ENCODE peak calls at places on chromosomes 7 and 10, in ten cellular contexts. One of them, this sample, is unnamed.

GRCh38 chr7:129295015-129295423 is 70.2 kb downstream of the AHCYL2 start:
- DNase-seq in NCI-H2081: no peak
- DNase-seq in NCI-H1436 treated with DMSO at 0.1 percent for 48 hours: no peak
- DNase-seq in activated naive CD4-positive, alpha-beta T cell treated with anti-CD3 and anti-CD28 coated beads for 36 hours: no peak
- DNase-seq in CD4-positive, CD25-positive, alpha-beta regulatory T cell: no peak
- DNase-seq in iris pigment epithelial cell: peak; percentile 84
- DNase-seq in CD8-positive, alpha-beta memory T cell: no peak
- DNase-seq in T-cell: no peak
- DNase-seq in activated CD8-positive, alpha-beta memory T cell treated with anti-CD3 and anti-CD28 coated beads for 48 hours: no peak
- DNase-seq in stimulated activated CD4-positive, alpha-beta T cell treated with anti-CD3 and anti-CD28 coated beads, TNF-alpha, amount 100 ng/mL, for 4 hours: no peak
- DNase-seq in this sample: no peak

GRCh38 chr7:102993532-102994029 is 80.8 kb downstream of the LRRC17 start:
- DNase-seq in iris pigment epithelial cell: peak; percentile 82
- DNase-seq in activated CD8-positive, alpha-beta memory T cell treated with anti-CD3 and anti-CD28 coated beads for 48 hours: no peak
- DNase-seq in CD4-positive, CD25-positive, alpha-beta regulatory T cell: no peak
- DNase-seq in NCI-H2081: no peak
- DNase-seq in activated naive CD4-positive, alpha-beta T cell treated with anti-CD3 and anti-CD28 coated beads for 36 hours: no peak
- DNase-seq in T-cell: no peak
- DNase-seq in NCI-H1436 treated with DMSO at 0.1 percent for 48 hours: no peak
- DNase-seq in CD8-positive, alpha-beta memory T cell: no peak
- DNase-seq in stimulated activated CD4-positive, alpha-beta T cell treated with anti-CD3 and anti-CD28 coated beads, TNF-alpha, amount 100 ng/mL, for 4 hours: no peak
- DNase-seq in this sample: no peak

GRCh38 chr10:77526861-77527617 is 110.6 kb downstream of the KCNMA1 start:
- DNase-seq in T-cell: no peak
- DNase-seq in activated naive CD4-positive, alpha-beta T cell treated with anti-CD3 and anti-CD28 coated beads for 36 hours: no peak
- DNase-seq in CD8-positive, alpha-beta memory T cell: no peak
- DNase-seq in CD4-positive, CD25-positive, alpha-beta regulatory T cell: no peak
- DNase-seq in NCI-H1436 treated with DMSO at 0.1 percent for 48 hours: peak; percentile 39
- DNase-seq in activated CD8-positive, alpha-beta memory T cell treated with anti-CD3 and anti-CD28 coated beads for 48 hours: no peak
- DNase-seq in iris pigment epithelial cell: peak; percentile 10
- DNase-seq in stimulated activated CD4-positive, alpha-beta T cell treated with anti-CD3 and anti-CD28 coated beads, TNF-alpha, amount 100 ng/mL, for 4 hours: no peak
- DNase-seq in NCI-H2081: no peak
- DNase-seq in this sample: no peak

GRCh38 chr7:92135100-92135429 is 788 bp upstream of the CYP51A1 start:
- DNase-seq in T-cell: no peak
- DNase-seq in activated CD8-positive, alpha-beta memory T cell treated with anti-CD3 and anti-CD28 coated beads for 48 hours: no peak
- DNase-seq in stimulated activated CD4-positive, alpha-beta T cell treated with anti-CD3 and anti-CD28 coated beads, TNF-alpha, amount 100 ng/mL, for 4 hours: no peak
- DNase-seq in NCI-H2081: peak; percentile 61
- DNase-seq in activated naive CD4-positive, alpha-beta T cell treated with anti-CD3 and anti-CD28 coated beads for 36 hours: peak; percentile 33
- DNase-seq in iris pigment epithelial cell: peak; percentile 36
- DNase-seq in CD4-positive, CD25-positive, alpha-beta regulatory T cell: no peak
- DNase-seq in CD8-positive, alpha-beta memory T cell: no peak
- DNase-seq in NCI-H1436 treated with DMSO at 0.1 percent for 48 hours: no peak
- DNase-seq in this sample: no peak

GRCh38 chr10:122576291-122576690 is 15.7 kb downstream of the DMBT1 start:
- DNase-seq in NCI-H1436 treated with DMSO at 0.1 percent for 48 hours: no peak
- DNase-seq in CD8-positive, alpha-beta memory T cell: no peak
- DNase-seq in iris pigment epithelial cell: no peak
- DNase-seq in T-cell: no peak
- DNase-seq in stimulated activated CD4-positive, alpha-beta T cell treated with anti-CD3 and anti-CD28 coated beads, TNF-alpha, amount 100 ng/mL, for 4 hours: no peak
- DNase-seq in CD4-positive, CD25-positive, alpha-beta regulatory T cell: no peak
- DNase-seq in NCI-H2081: no peak
- DNase-seq in activated CD8-positive, alpha-beta memory T cell treated with anti-CD3 and anti-CD28 coated beads for 48 hours: no peak
- DNase-seq in activated naive CD4-positive, alpha-beta T cell treated with anti-CD3 and anti-CD28 coated beads for 36 hours: no peak
- DNase-seq in this sample: no peak

GRCh38 chr7:103432713-103433112 is 13.3 kb downstream of the SLC26A5 start:
- DNase-seq in NCI-H1436 treated with DMSO at 0.1 percent for 48 hours: no peak
- DNase-seq in CD4-positive, CD25-positive, alpha-beta regulatory T cell: no peak
- DNase-seq in stimulated activated CD4-positive, alpha-beta T cell treated with anti-CD3 and anti-CD28 coated beads, TNF-alpha, amount 100 ng/mL, for 4 hours: no peak
- DNase-seq in activated naive CD4-positive, alpha-beta T cell treated with anti-CD3 and anti-CD28 coated beads for 36 hours: no peak
- DNase-seq in NCI-H2081: no peak
- DNase-seq in T-cell: no peak
- DNase-seq in CD8-positive, alpha-beta memory T cell: no peak
- DNase-seq in activated CD8-positive, alpha-beta memory T cell treated with anti-CD3 and anti-CD28 coated beads for 48 hours: no peak
- DNase-seq in iris pigment epithelial cell: no peak
- DNase-seq in this sample: no peak

GRCh38 chr7:114081606-114082425 is 163.0 kb upstream of the PPP1R3A start:
- DNase-seq in activated naive CD4-positive, alpha-beta T cell treated with anti-CD3 and anti-CD28 coated beads for 36 hours: no peak
- DNase-seq in iris pigment epithelial cell: peak; percentile 63
- DNase-seq in CD4-positive, CD25-positive, alpha-beta regulatory T cell: no peak
- DNase-seq in T-cell: no peak
- DNase-seq in stimulated activated CD4-positive, alpha-beta T cell treated with anti-CD3 and anti-CD28 coated beads, TNF-alpha, amount 100 ng/mL, for 4 hours: no peak
- DNase-seq in NCI-H2081: peak; percentile 79
- DNase-seq in CD8-positive, alpha-beta memory T cell: no peak
- DNase-seq in activated CD8-positive, alpha-beta memory T cell treated with anti-CD3 and anti-CD28 coated beads for 48 hours: no peak
- DNase-seq in NCI-H1436 treated with DMSO at 0.1 percent for 48 hours: no peak
- DNase-seq in this sample: no peak

GRCh38 chr7:36109013-36109627 is 43.9 kb upstream of the EEPD1 start:
- DNase-seq in activated CD8-positive, alpha-beta memory T cell treated with anti-CD3 and anti-CD28 coated beads for 48 hours: no peak
- DNase-seq in NCI-H2081: peak; percentile 75
- DNase-seq in activated naive CD4-positive, alpha-beta T cell treated with anti-CD3 and anti-CD28 coated beads for 36 hours: no peak
- DNase-seq in stimulated activated CD4-positive, alpha-beta T cell treated with anti-CD3 and anti-CD28 coated beads, TNF-alpha, amount 100 ng/mL, for 4 hours: no peak
- DNase-seq in T-cell: no peak
- DNase-seq in CD8-positive, alpha-beta memory T cell: no peak
- DNase-seq in NCI-H1436 treated with DMSO at 0.1 percent for 48 hours: no peak
- DNase-seq in iris pigment epithelial cell: no peak
- DNase-seq in CD4-positive, CD25-positive, alpha-beta regulatory T cell: no peak
- DNase-seq in this sample: no peak

GRCh38 chr10:91541481-91541880 is 91.4 kb downstream of the PPP1R3C start:
- DNase-seq in T-cell: no peak
- DNase-seq in iris pigment epithelial cell: peak; percentile 7
- DNase-seq in stimulated activated CD4-positive, alpha-beta T cell treated with anti-CD3 and anti-CD28 coated beads, TNF-alpha, amount 100 ng/mL, for 4 hours: no peak
- DNase-seq in activated CD8-positive, alpha-beta memory T cell treated with anti-CD3 and anti-CD28 coated beads for 48 hours: no peak
- DNase-seq in CD8-positive, alpha-beta memory T cell: no peak
- DNase-seq in activated naive CD4-positive, alpha-beta T cell treated with anti-CD3 and anti-CD28 coated beads for 36 hours: no peak
- DNase-seq in NCI-H1436 treated with DMSO at 0.1 percent for 48 hours: no peak
- DNase-seq in NCI-H2081: no peak
- DNase-seq in CD4-positive, CD25-positive, alpha-beta regulatory T cell: no peak
- DNase-seq in this sample: no peak

GRCh38 chr10:132893090-132893489 is 49.3 kb downstream of the CFAP46 start:
- DNase-seq in activated CD8-positive, alpha-beta memory T cell treated with anti-CD3 and anti-CD28 coated beads for 48 hours: no peak
- DNase-seq in iris pigment epithelial cell: no peak
- DNase-seq in CD8-positive, alpha-beta memory T cell: no peak
- DNase-seq in activated naive CD4-positive, alpha-beta T cell treated with anti-CD3 and anti-CD28 coated beads for 36 hours: no peak
- DNase-seq in CD4-positive, CD25-positive, alpha-beta regulatory T cell: no peak
- DNase-seq in T-cell: no peak
- DNase-seq in stimulated activated CD4-positive, alpha-beta T cell treated with anti-CD3 and anti-CD28 coated beads, TNF-alpha, amount 100 ng/mL, for 4 hours: no peak
- DNase-seq in NCI-H1436 treated with DMSO at 0.1 percent for 48 hours: peak; percentile 58
- DNase-seq in NCI-H2081: no peak
- DNase-seq in this sample: no peak

GRCh38 chr10:42960491-42961155 is 116.2 kb upstream of the RET start:
- DNase-seq in activated CD8-positive, alpha-beta memory T cell treated with anti-CD3 and anti-CD28 coated beads for 48 hours: no peak
- DNase-seq in activated naive CD4-positive, alpha-beta T cell treated with anti-CD3 and anti-CD28 coated beads for 36 hours: no peak
- DNase-seq in CD8-positive, alpha-beta memory T cell: no peak
- DNase-seq in NCI-H2081: no peak
- DNase-seq in NCI-H1436 treated with DMSO at 0.1 percent for 48 hours: no peak
- DNase-seq in CD4-positive, CD25-positive, alpha-beta regulatory T cell: no peak
- DNase-seq in iris pigment epithelial cell: peak; percentile 9
- DNase-seq in stimulated activated CD4-positive, alpha-beta T cell treated with anti-CD3 and anti-CD28 coated beads, TNF-alpha, amount 100 ng/mL, for 4 hours: no peak
- DNase-seq in T-cell: no peak
- DNase-seq in this sample: no peak

This sample was measured in activated gamma-delta T cell treated with Interleukin-2 at 50 U/mL for 16 hours.